ENCODE peak calls at places on chromosomes 6 and 20, in six cellular contexts. X, D, O, M, P and W are unnamed samples.

GRCh38 chr20:40472905-40473304 is 216.1 kb downstream of the MAFB start:
- DNase-seq in M (no peak), D (peak), O (no peak), P (no peak), X (no peak), W (no peak)

GRCh38 chr20:59145247-59145925 is 18.2 kb upstream of the ZNF831 start:
- DNase-seq in O (no peak), X (no peak), D (no peak), M (no peak), P (no peak), W (no peak)

GRCh38 chr6:143000771-143001170 is 55.8 kb upstream of the HIVEP2 start:
- DNase-seq in X (no peak), P (no peak), D (no peak), M (no peak), O (peak), W (no peak)

GRCh38 chr20:23368316-23369110 is 6.5 kb downstream of the GZF1 start:
- DNase-seq in M (no peak), P (no peak), O (peak), D (no peak), X (no peak), W (peak)

GRCh38 chr6:155042983-155043382 is 47.9 kb downstream of the TIAM2 start:
- DNase-seq in M (no peak), X (no peak), P (no peak), D (no peak), O (no peak), W (no peak)

GRCh38 chr6:126176266-126176665 is 163.6 kb upstream of the CENPW start:
- DNase-seq in P (no peak), O (no peak), D (no peak), X (no peak), M (no peak), W (peak)

GRCh38 chr6:131948221-131948661 is 2.9 kb downstream of the CCN2 start:
- DNase-seq in D (peak), X (no peak), O (peak), P (no peak), M (no peak), W (peak)

GRCh38 chr20:23043376-23043775 is 6.1 kb downstream of the THBD start:
- DNase-seq in X (no peak), M (no peak), P (no peak), O (no peak), D (no peak), W (no peak)

GRCh38 chr6:105326838-105327745 is 75.8 kb downstream of the PREP start:
- DNase-seq in X (no peak), D (peak), O (peak), P (no peak), M (no peak), W (peak)

GRCh38 chr6:80223743-80224212 is 117.3 kb downstream of the BCKDHB start:
- DNase-seq in D (no peak), X (no peak), M (no peak), O (peak), P (no peak), W (peak)

GRCh38 chr20:24590193-24590982 is 121.0 kb downstream of the SYNDIG1 start:
- DNase-seq in X (peak), M (no peak), O (no peak), P (no peak), D (no peak), W (no peak)